ENCODE peak calls at places on chromosomes 5 and 9, in eight cellular contexts. Y, S, G, D, T, C, L and O are unnamed samples.
A peak's percentile ranks its signal among the peaks of the same experiment; 100 is the strongest.

GRCh38 chr5:179485845-179486575 is 64.3 kb upstream of the RUFY1 start:
- DNase-seq in Y (no peak), S (no peak), G (no peak), D (no peak), T (no peak), C (no peak), L (no peak), O (no peak)

GRCh38 chr5:155815248-155815647 is 511.7 kb upstream of the SGCD start:
- DNase-seq in Y (no peak), S (no peak), G (no peak), D (no peak), T (no peak), C (no peak), L (no peak), O (no peak)

GRCh38 chr5:174533771-174534221 is 190.6 kb upstream of the MSX2 start:
- DNase-seq in Y (peak; percentile 82), S (no peak), G (no peak), D (no peak), T (no peak), C (no peak), L (no peak), O (peak; percentile 54)

GRCh38 chr5:51986733-51987132 is 603.5 kb downstream of the ISL1 start:
- DNase-seq in Y (no peak), S (no peak), G (no peak), D (no peak), T (no peak), C (no peak), L (no peak), O (no peak)

GRCh38 chr5:85268194-85268593 is 883.5 kb upstream of the EDIL3 start:
- DNase-seq in Y (no peak), S (no peak), G (no peak), D (no peak), T (no peak), C (no peak), L (no peak), O (no peak)

GRCh38 chr9:111316796-111317195 is 13.2 kb downstream of the OR2K2 start:
- DNase-seq in Y (no peak), S (no peak), G (no peak), D (no peak), T (no peak), C (no peak), L (no peak), O (no peak)

GRCh38 chr5:40409600-40409999 is 270.1 kb upstream of the PTGER4 start:
- DNase-seq in Y (peak; percentile 83), S (no peak), G (no peak), D (peak; percentile 39), T (no peak), C (no peak), L (no peak), O (peak; percentile 81)

GRCh38 chr5:60229786-60230185 is 336.3 kb upstream of the PDE4D start:
- DNase-seq in Y (no peak), S (no peak), G (no peak), D (no peak), T (no peak), C (no peak), L (no peak), O (no peak)

GRCh38 chr5:172133359-172134029 is 54.5 kb downstream of the STK10 start:
- DNase-seq in Y (peak; percentile 98), S (peak; percentile 43), G (no peak), D (peak; percentile 32), T (no peak), C (peak; percentile 73), L (no peak), O (peak; percentile 72)

GRCh38 chr9:78781681-78782080 is 484.8 kb downstream of the PSAT1 start:
- DNase-seq in Y (no peak), S (no peak), G (no peak), D (no peak), T (no peak), C (no peak), L (no peak), O (no peak)